ENCODE peak calls at places on chromosomes 12 and 14, in five cellular contexts. One of them, this sample, is unnamed.

GRCh38 chr12:110245278-110245868 is 35.7 kb upstream of the ATP2A2 start:
- DNase-seq in fibroblast of lung: no peak
- DNase-seq in MM.1S: peak; percentile 9
- DNase-seq in K562: no peak
- DNase-seq in mesenchymal stem cell: no peak
- DNase-seq in this sample: peak; percentile 73

GRCh38 chr12:3603576-3603975 is 112.6 kb downstream of the PRMT8 start:
- DNase-seq in fibroblast of lung: no peak
- DNase-seq in MM.1S: no peak
- DNase-seq in K562: no peak
- DNase-seq in mesenchymal stem cell: no peak
- DNase-seq in this sample: no peak

GRCh38 chr12:80195143-80195726 is 95.9 kb downstream of the OTOGL start:
- DNase-seq in fibroblast of lung: peak; percentile 64
- DNase-seq in MM.1S: peak; percentile 67
- DNase-seq in K562: peak; percentile 15
- DNase-seq in mesenchymal stem cell: peak; percentile 67
- DNase-seq in this sample: peak; percentile 73

GRCh38 chr14:105184461-105184860 is 3.3 kb upstream of the NUDT14 start:
- DNase-seq in fibroblast of lung: no peak
- DNase-seq in MM.1S: no peak
- DNase-seq in K562: no peak
- DNase-seq in mesenchymal stem cell: no peak
- DNase-seq in this sample: no peak

GRCh38 chr14:52399104-52399503 is 85.0 kb downstream of the PTGER2 start:
- DNase-seq in fibroblast of lung: no peak
- DNase-seq in MM.1S: no peak
- DNase-seq in K562: no peak
- DNase-seq in mesenchymal stem cell: no peak
- DNase-seq in this sample: no peak

GRCh38 chr12:58888131-58888783 is 32.0 kb downstream of the LRIG3 start:
- DNase-seq in fibroblast of lung: peak; percentile 84
- DNase-seq in MM.1S: no peak
- DNase-seq in K562: no peak
- DNase-seq in mesenchymal stem cell: no peak
- DNase-seq in this sample: no peak

GRCh38 chr12:94875525-94875924 is 128.0 kb downstream of the NDUFA12 start:
- DNase-seq in fibroblast of lung: no peak
- DNase-seq in MM.1S: peak; percentile 73
- DNase-seq in K562: no peak
- DNase-seq in mesenchymal stem cell: no peak
- DNase-seq in this sample: peak; percentile 63

GRCh38 chr14:47148686-47149085 is 497.1 kb upstream of the RPL10L start:
- DNase-seq in fibroblast of lung: peak; percentile 15
- DNase-seq in MM.1S: no peak
- DNase-seq in K562: no peak
- DNase-seq in mesenchymal stem cell: no peak
- DNase-seq in this sample: no peak

GRCh38 chr12:96578526-96579125 is 89.2 kb downstream of the CFAP54 start:
- DNase-seq in fibroblast of lung: peak; percentile 55
- DNase-seq in MM.1S: peak; percentile 76
- DNase-seq in K562: peak; percentile 13
- DNase-seq in mesenchymal stem cell: peak; percentile 65
- DNase-seq in this sample: peak; percentile 82

GRCh38 chr12:89695100-89695499 is 13.5 kb downstream of the ATP2B1 start:
- DNase-seq in fibroblast of lung: peak; percentile 72
- DNase-seq in MM.1S: no peak
- DNase-seq in K562: no peak
- DNase-seq in mesenchymal stem cell: peak; percentile 62
- DNase-seq in this sample: no peak

GRCh38 chr14:68103841-68104240 is 284.3 kb downstream of the RAD51B start:
- DNase-seq in fibroblast of lung: peak; percentile 34
- DNase-seq in MM.1S: no peak
- DNase-seq in K562: no peak
- DNase-seq in mesenchymal stem cell: no peak
- DNase-seq in this sample: no peak
- H2AFZ ChIP-seq in fibroblast of lung: no peak overlapping the region
- H2AFZ ChIP-seq in MM.1S: no peak overlapping the region
- H2AFZ ChIP-seq in K562: no peak overlapping the region
- H2AFZ ChIP-seq in mesenchymal stem cell: no peak overlapping the region
- H2AFZ ChIP-seq in this sample: no peak overlapping the region

GRCh38 chr12:76018672-76019071 is 12.9 kb downstream of the PHLDA1 start:
- DNase-seq in fibroblast of lung: no peak
- DNase-seq in MM.1S: no peak
- DNase-seq in K562: no peak
- DNase-seq in mesenchymal stem cell: no peak
- DNase-seq in this sample: no peak

GRCh38 chr12:76018111-76018510 is 13.5 kb downstream of the PHLDA1 start:
- DNase-seq in fibroblast of lung: peak; percentile 52
- DNase-seq in MM.1S: no peak
- DNase-seq in K562: no peak
- DNase-seq in mesenchymal stem cell: peak; percentile 87
- DNase-seq in this sample: peak; percentile 56

GRCh38 chr12:76020281-76020680 is 11.3 kb downstream of the PHLDA1 start:
- DNase-seq in fibroblast of lung: peak; percentile 90
- DNase-seq in MM.1S: no peak
- DNase-seq in K562: no peak
- DNase-seq in mesenchymal stem cell: peak; percentile 93
- DNase-seq in this sample: no peak

GRCh38 chr12:76023069-76023690 is 8.4 kb downstream of the PHLDA1 start:
- DNase-seq in fibroblast of lung: no peak
- DNase-seq in MM.1S: no peak
- DNase-seq in K562: no peak
- DNase-seq in mesenchymal stem cell: peak; percentile 59
- DNase-seq in this sample: no peak

GRCh38 chr12:76020731-76021672 is 10.6 kb downstream of the PHLDA1 start:
- DNase-seq in fibroblast of lung: peak; percentile 99
- DNase-seq in MM.1S: no peak
- DNase-seq in K562: no peak
- DNase-seq in mesenchymal stem cell: peak; percentile 99
- DNase-seq in this sample: no peak
- H2AFZ ChIP-seq in fibroblast of lung: no peak overlapping the region
- H2AFZ ChIP-seq in MM.1S: no peak overlapping the region
- H2AFZ ChIP-seq in K562: peak overlapping the region; percentile 85
- H2AFZ ChIP-seq in mesenchymal stem cell: no peak overlapping the region
- H2AFZ ChIP-seq in this sample: peak overlapping the region; percentile 35

DNA sequence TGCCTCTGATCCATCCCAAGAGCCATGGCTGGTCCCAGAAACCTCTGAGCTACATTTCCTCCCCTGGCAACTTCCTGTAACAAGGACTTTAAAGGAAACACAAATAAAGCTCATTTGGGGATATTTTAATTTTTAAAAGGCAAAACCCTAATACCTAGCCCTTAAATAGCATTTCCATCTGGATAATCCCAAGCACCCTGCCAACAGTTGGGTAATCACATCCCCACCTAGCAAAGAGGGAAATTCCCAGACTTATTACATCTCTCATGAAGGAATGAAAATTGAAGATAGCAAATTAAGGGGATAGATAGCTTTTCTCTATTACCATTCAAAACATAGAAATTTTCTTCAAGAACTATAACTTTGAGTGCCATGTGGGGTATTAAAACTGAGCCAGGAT is 213.7 kb upstream of the BMP4 start:
- DNase-seq in fibroblast of lung: no peak
- DNase-seq in MM.1S: no peak
- DNase-seq in K562: no peak
- DNase-seq in mesenchymal stem cell: no peak
- DNase-seq in this sample: no peak
- H2AFZ ChIP-seq in fibroblast of lung: no peak overlapping the region
- H2AFZ ChIP-seq in MM.1S: no peak overlapping the region
- H2AFZ ChIP-seq in K562: no peak overlapping the region
- H2AFZ ChIP-seq in mesenchymal stem cell: no peak overlapping the region
- H2AFZ ChIP-seq in this sample: no peak overlapping the region

GRCh38 chr14:72649603-72650227 is 244.2 kb downstream of the DPF3 start:
- DNase-seq in fibroblast of lung: no peak
- DNase-seq in MM.1S: no peak
- DNase-seq in K562: no peak
- DNase-seq in mesenchymal stem cell: no peak
- DNase-seq in this sample: no peak
- H2AFZ ChIP-seq in fibroblast of lung: no peak overlapping the region
- H2AFZ ChIP-seq in MM.1S: no peak overlapping the region
- H2AFZ ChIP-seq in K562: no peak overlapping the region
- H2AFZ ChIP-seq in mesenchymal stem cell: no peak overlapping the region
- H2AFZ ChIP-seq in this sample: no peak overlapping the region

GRCh38 chr12:116604151-116604550 is 45.0 kb downstream of the MAP1LC3B2 start:
- DNase-seq in fibroblast of lung: no peak
- DNase-seq in MM.1S: no peak
- DNase-seq in K562: no peak
- DNase-seq in mesenchymal stem cell: peak; percentile 38
- DNase-seq in this sample: no peak
- H2AFZ ChIP-seq in fibroblast of lung: no peak overlapping the region
- H2AFZ ChIP-seq in MM.1S: no peak overlapping the region
- H2AFZ ChIP-seq in K562: no peak overlapping the region
- H2AFZ ChIP-seq in mesenchymal stem cell: no peak overlapping the region
- H2AFZ ChIP-seq in this sample: no peak overlapping the region

DNA sequence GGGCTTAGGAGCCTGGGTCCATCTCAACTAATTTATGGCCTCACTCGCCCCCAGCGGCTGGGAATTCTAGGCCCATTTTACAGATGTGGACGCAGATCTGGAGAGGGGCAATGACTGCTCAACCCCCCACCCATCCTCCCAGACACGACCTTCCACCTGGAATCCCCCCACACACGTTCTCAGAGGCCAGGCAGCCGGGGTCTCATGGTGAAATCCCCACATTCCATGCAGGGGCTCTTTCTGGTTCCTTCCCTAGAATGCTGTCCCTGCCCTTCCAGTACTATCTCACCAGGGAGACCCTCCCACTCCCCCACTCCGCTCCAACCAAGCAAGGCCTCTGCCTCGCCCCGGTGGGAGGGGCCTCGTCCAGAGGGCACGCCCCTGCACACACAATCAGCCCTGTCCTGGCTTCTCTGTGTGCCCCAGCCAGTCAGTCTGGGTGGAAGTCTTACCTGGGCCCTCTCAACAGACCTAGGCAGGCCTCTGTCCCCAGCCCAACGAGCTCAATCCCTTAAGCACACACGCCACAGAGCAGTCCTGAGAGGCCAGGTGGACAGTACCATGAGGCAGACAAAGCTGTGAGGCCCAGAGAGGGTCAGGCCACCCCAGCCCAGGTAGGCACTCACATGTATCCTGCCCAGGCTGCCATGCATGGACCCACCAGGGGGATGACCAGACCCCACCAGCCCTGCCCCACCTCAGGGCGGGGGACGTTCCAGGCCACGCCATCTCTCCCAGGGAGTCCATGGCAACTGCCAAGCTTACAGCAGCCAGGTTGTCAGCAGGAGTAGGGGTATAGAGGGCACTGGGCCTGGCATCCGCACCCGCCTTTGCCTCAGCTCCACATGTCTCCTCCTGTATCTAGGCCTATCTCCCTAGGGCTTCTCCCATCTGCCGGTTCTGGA is 1.3 kb upstream of the ANKRD9 start:
- DNase-seq in fibroblast of lung: no peak
- DNase-seq in MM.1S: no peak
- DNase-seq in K562: peak; percentile 67
- DNase-seq in mesenchymal stem cell: no peak
- DNase-seq in this sample: peak; percentile 94
- H2AFZ ChIP-seq in fibroblast of lung: no peak overlapping the region
- H2AFZ ChIP-seq in MM.1S: peak overlapping the region; percentile 81
- H2AFZ ChIP-seq in K562: peak overlapping the region; percentile 93
- H2AFZ ChIP-seq in mesenchymal stem cell: peak overlapping the region; percentile 36
- H2AFZ ChIP-seq in this sample: peak overlapping the region; percentile 95

GRCh38 chr12:41224066-41224465 is 35.9 kb downstream of the PDZRN4 start:
- DNase-seq in fibroblast of lung: no peak
- DNase-seq in MM.1S: no peak
- DNase-seq in K562: no peak
- DNase-seq in mesenchymal stem cell: no peak
- DNase-seq in this sample: no peak
- H2AFZ ChIP-seq in fibroblast of lung: no peak overlapping the region
- H2AFZ ChIP-seq in MM.1S: no peak overlapping the region
- H2AFZ ChIP-seq in K562: no peak overlapping the region
- H2AFZ ChIP-seq in mesenchymal stem cell: no peak overlapping the region
- H2AFZ ChIP-seq in this sample: peak overlapping the region; percentile 47

GRCh38 chr12:87813476-87814234 is 215.5 kb downstream of the C12orf50 start:
- DNase-seq in fibroblast of lung: peak; percentile 93
- DNase-seq in MM.1S: no peak
- DNase-seq in K562: no peak
- DNase-seq in mesenchymal stem cell: peak; percentile 57
- DNase-seq in this sample: no peak

GRCh38 chr12:87818416-87818815 is 210.8 kb downstream of the C12orf50 start:
- DNase-seq in fibroblast of lung: no peak
- DNase-seq in MM.1S: no peak
- DNase-seq in K562: no peak
- DNase-seq in mesenchymal stem cell: no peak
- DNase-seq in this sample: no peak

GRCh38 chr12:87814625-87815024 is 214.6 kb downstream of the C12orf50 start:
- DNase-seq in fibroblast of lung: peak; percentile 85
- DNase-seq in MM.1S: no peak
- DNase-seq in K562: no peak
- DNase-seq in mesenchymal stem cell: peak; percentile 51
- DNase-seq in this sample: no peak

GRCh38 chr12:87816186-87816585 is 213.0 kb downstream of the C12orf50 start:
- DNase-seq in fibroblast of lung: peak; percentile 80
- DNase-seq in MM.1S: no peak
- DNase-seq in K562: no peak
- DNase-seq in mesenchymal stem cell: no peak
- DNase-seq in this sample: no peak

GRCh38 chr12:87815738-87816137 is 213.5 kb downstream of the C12orf50 start:
- DNase-seq in fibroblast of lung: no peak
- DNase-seq in MM.1S: no peak
- DNase-seq in K562: no peak
- DNase-seq in mesenchymal stem cell: no peak
- DNase-seq in this sample: no peak
- H2AFZ ChIP-seq in fibroblast of lung: no peak overlapping the region
- H2AFZ ChIP-seq in MM.1S: no peak overlapping the region
- H2AFZ ChIP-seq in K562: no peak overlapping the region
- H2AFZ ChIP-seq in mesenchymal stem cell: no peak overlapping the region
- H2AFZ ChIP-seq in this sample: no peak overlapping the region

GRCh38 chr12:54217309-54217661 is 28.5 kb upstream of the SMUG1 start:
- DNase-seq in fibroblast of lung: no peak
- DNase-seq in MM.1S: no peak
- DNase-seq in K562: no peak
- DNase-seq in mesenchymal stem cell: no peak
- DNase-seq in this sample: no peak
- H2AFZ ChIP-seq in fibroblast of lung: peak overlapping the region; percentile 72
- H2AFZ ChIP-seq in MM.1S: peak overlapping the region; percentile 86
- H2AFZ ChIP-seq in K562: peak overlapping the region; percentile 90
- H2AFZ ChIP-seq in mesenchymal stem cell: peak overlapping the region; percentile 72
- H2AFZ ChIP-seq in this sample: peak overlapping the region; percentile 92